ENCODE peak calls at places on chromosomes 3 and 15, in ten cellular contexts. One of them, this sample, is unnamed.

GRCh38 chr3:50473768-50474167 is 29.7 kb downstream of the CACNA2D2 start:
- DNase-seq in IMR-90: no peak
- DNase-seq in breast epithelium: peak; percentile 56
- DNase-seq in lower leg skin: no peak
- DNase-seq in stomach: no peak
- DNase-seq in prostate gland: no peak
- DNase-seq in gastrocnemius medialis: peak; percentile 22
- DNase-seq in spleen: no peak
- DNase-seq in body of pancreas: peak; percentile 13
- DNase-seq in GM12878: no peak
- DNase-seq in this sample: no peak

GRCh38 chr15:74185949-74186348 is 12.4 kb downstream of the ISLR start:
- DNase-seq in IMR-90: no peak
- DNase-seq in breast epithelium: no peak
- DNase-seq in lower leg skin: no peak
- DNase-seq in stomach: no peak
- DNase-seq in prostate gland: no peak
- DNase-seq in gastrocnemius medialis: no peak
- DNase-seq in spleen: no peak
- DNase-seq in body of pancreas: no peak
- DNase-seq in GM12878: no peak
- DNase-seq in this sample: no peak

GRCh38 chr3:58560771-58561311 is 16.4 kb downstream of the FAM107A start:
- DNase-seq in IMR-90: peak; percentile 98
- DNase-seq in breast epithelium: no peak
- DNase-seq in lower leg skin: no peak
- DNase-seq in stomach: no peak
- DNase-seq in prostate gland: no peak
- DNase-seq in gastrocnemius medialis: no peak
- DNase-seq in spleen: no peak
- DNase-seq in body of pancreas: no peak
- DNase-seq in GM12878: no peak
- DNase-seq in this sample: no peak

GRCh38 chr15:75835990-75836952 is 7.0 kb upstream of the UBE2Q2 start:
- DNase-seq in IMR-90: no peak
- DNase-seq in breast epithelium: no peak
- DNase-seq in lower leg skin: no peak
- DNase-seq in stomach: no peak
- DNase-seq in prostate gland: no peak
- DNase-seq in gastrocnemius medialis: no peak
- DNase-seq in spleen: no peak
- DNase-seq in body of pancreas: no peak
- DNase-seq in GM12878: no peak
- DNase-seq in this sample: no peak

GRCh38 chr15:61205427-61205826 is 23.7 kb downstream of the RORA start:
- DNase-seq in IMR-90: no peak
- DNase-seq in breast epithelium: no peak
- DNase-seq in lower leg skin: no peak
- DNase-seq in stomach: no peak
- DNase-seq in prostate gland: no peak
- DNase-seq in gastrocnemius medialis: peak; percentile 25
- DNase-seq in spleen: no peak
- DNase-seq in body of pancreas: no peak
- DNase-seq in GM12878: no peak
- DNase-seq in this sample: no peak

GRCh38 chr3:52848617-52849016 is 13.8 kb upstream of the MUSTN1 start:
- DNase-seq in IMR-90: peak; percentile 91
- DNase-seq in breast epithelium: no peak
- DNase-seq in lower leg skin: peak; percentile 48
- DNase-seq in stomach: no peak
- DNase-seq in prostate gland: no peak
- DNase-seq in gastrocnemius medialis: peak; percentile 90
- DNase-seq in spleen: peak; percentile 38
- DNase-seq in body of pancreas: no peak
- DNase-seq in GM12878: no peak
- DNase-seq in this sample: no peak

GRCh38 chr15:89802231-89802928 is 12.3 kb downstream of the ANPEP start:
- DNase-seq in IMR-90: no peak
- DNase-seq in breast epithelium: no peak
- DNase-seq in lower leg skin: no peak
- DNase-seq in stomach: no peak
- DNase-seq in prostate gland: no peak
- DNase-seq in gastrocnemius medialis: no peak
- DNase-seq in spleen: peak; percentile 54
- DNase-seq in body of pancreas: no peak
- DNase-seq in GM12878: no peak
- DNase-seq in this sample: no peak

GRCh38 chr15:95286316-95286880 is 1044.1 kb upstream of the NR2F2 start:
- DNase-seq in IMR-90: no peak
- DNase-seq in breast epithelium: no peak
- DNase-seq in lower leg skin: no peak
- DNase-seq in stomach: no peak
- DNase-seq in prostate gland: no peak
- DNase-seq in gastrocnemius medialis: no peak
- DNase-seq in spleen: no peak
- DNase-seq in body of pancreas: no peak
- DNase-seq in GM12878: no peak
- DNase-seq in this sample: peak; percentile 68

GRCh38 chr15:64151727-64152506 is at the start of gene SNX22:
- DNase-seq in IMR-90: no peak
- DNase-seq in breast epithelium: no peak
- DNase-seq in lower leg skin: no peak
- DNase-seq in stomach: peak; percentile 46
- DNase-seq in prostate gland: no peak
- DNase-seq in gastrocnemius medialis: no peak
- DNase-seq in spleen: peak; percentile 86
- DNase-seq in body of pancreas: peak; percentile 70
- DNase-seq in GM12878: no peak
- DNase-seq in this sample: no peak

GRCh38 chr3:111326144-111326995 is 215.6 kb upstream of the CD96 start:
- DNase-seq in IMR-90: peak; percentile 61
- DNase-seq in breast epithelium: no peak
- DNase-seq in lower leg skin: no peak
- DNase-seq in stomach: no peak
- DNase-seq in prostate gland: no peak
- DNase-seq in gastrocnemius medialis: no peak
- DNase-seq in spleen: no peak
- DNase-seq in body of pancreas: no peak
- DNase-seq in GM12878: no peak
- DNase-seq in this sample: no peak

DNA sequence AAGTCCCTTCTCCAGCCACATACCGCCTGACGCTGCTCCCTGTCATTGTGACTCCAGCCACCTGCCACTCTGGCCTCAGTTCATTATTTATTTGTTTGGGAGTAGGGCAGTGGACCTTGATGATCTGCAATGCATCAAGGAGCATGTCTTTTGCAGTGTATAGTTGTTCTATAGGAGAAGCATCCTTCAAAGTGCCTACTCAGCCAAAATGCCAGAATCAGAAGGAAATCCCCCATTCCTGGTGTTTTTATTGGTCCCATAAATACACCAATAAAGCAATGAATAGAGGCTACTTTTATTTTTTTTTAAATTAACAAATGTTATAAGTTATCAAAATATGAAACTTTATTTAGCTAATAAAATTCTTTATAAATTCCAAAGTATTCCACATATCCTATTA is 123.8 kb upstream of the NSMCE3 start:
- DNase-seq in IMR-90: no peak
- DNase-seq in breast epithelium: no peak
- DNase-seq in lower leg skin: no peak
- DNase-seq in stomach: no peak
- DNase-seq in prostate gland: no peak
- DNase-seq in gastrocnemius medialis: no peak
- DNase-seq in spleen: no peak
- DNase-seq in body of pancreas: no peak
- DNase-seq in GM12878: no peak
- DNase-seq in this sample: no peak
- TF ChIP-seq POLR2A in IMR-90: no peak
- TF ChIP-seq POLR2A in breast epithelium: no peak
- TF ChIP-seq POLR2A in lower leg skin: no peak
- TF ChIP-seq POLR2A in stomach: no peak
- TF ChIP-seq POLR2A in prostate gland: no peak
- TF ChIP-seq POLR2A in gastrocnemius medialis: no peak
- TF ChIP-seq POLR2A in spleen: no peak
- TF ChIP-seq POLR2A in body of pancreas: no peak
- TF ChIP-seq POLR2A in GM12878: no peak
- TF ChIP-seq POLR2A in this sample: no peak

DNA sequence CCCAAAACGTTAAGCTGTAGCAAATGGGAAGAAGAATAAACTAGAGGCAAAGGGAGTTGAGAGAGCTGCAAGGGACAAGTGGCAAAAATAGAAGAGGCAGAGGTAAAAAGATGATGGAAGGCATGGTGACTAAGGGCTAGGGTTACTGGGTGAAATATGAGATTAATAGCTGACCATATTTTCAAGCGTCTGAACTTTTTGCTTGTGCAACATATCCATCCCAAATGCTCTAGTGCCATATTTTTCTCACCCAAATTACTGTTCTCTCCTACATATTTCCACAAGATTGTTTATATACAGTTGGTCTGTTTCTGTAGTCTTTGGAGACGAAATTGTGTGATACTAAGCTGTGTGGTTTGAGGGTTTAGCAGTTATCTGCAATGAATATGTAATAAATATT is 145.5 kb downstream of the GMNC start:
- DNase-seq in IMR-90: no peak
- DNase-seq in breast epithelium: no peak
- DNase-seq in lower leg skin: no peak
- DNase-seq in stomach: no peak
- DNase-seq in prostate gland: no peak
- DNase-seq in gastrocnemius medialis: no peak
- DNase-seq in spleen: no peak
- DNase-seq in body of pancreas: no peak
- DNase-seq in GM12878: no peak
- DNase-seq in this sample: no peak
- TF ChIP-seq POLR2A in IMR-90: no peak
- TF ChIP-seq POLR2A in breast epithelium: no peak
- TF ChIP-seq POLR2A in lower leg skin: no peak
- TF ChIP-seq POLR2A in stomach: no peak
- TF ChIP-seq POLR2A in prostate gland: no peak
- TF ChIP-seq POLR2A in gastrocnemius medialis: no peak
- TF ChIP-seq POLR2A in spleen: no peak
- TF ChIP-seq POLR2A in body of pancreas: no peak
- TF ChIP-seq POLR2A in GM12878: no peak
- TF ChIP-seq POLR2A in this sample: no peak

GRCh38 chr15:92810418-92811138 is 89.5 kb upstream of the CHD2 start:
- DNase-seq in IMR-90: peak; percentile 78
- DNase-seq in breast epithelium: no peak
- DNase-seq in lower leg skin: peak; percentile 82
- DNase-seq in stomach: no peak
- DNase-seq in prostate gland: peak; percentile 79
- DNase-seq in gastrocnemius medialis: peak; percentile 74
- DNase-seq in spleen: peak; percentile 83
- DNase-seq in body of pancreas: peak; percentile 84
- DNase-seq in GM12878: no peak
- DNase-seq in this sample: peak; percentile 75
- TF ChIP-seq POLR2A in IMR-90: peak; percentile 59
- TF ChIP-seq POLR2A in breast epithelium: peak; percentile 18
- TF ChIP-seq POLR2A in lower leg skin: no peak
- TF ChIP-seq POLR2A in stomach: no peak
- TF ChIP-seq POLR2A in prostate gland: peak; percentile 70
- TF ChIP-seq POLR2A in gastrocnemius medialis: peak; percentile 35
- TF ChIP-seq POLR2A in spleen: no peak
- TF ChIP-seq POLR2A in body of pancreas: peak; percentile 40
- TF ChIP-seq POLR2A in GM12878: no peak
- TF ChIP-seq POLR2A in this sample: no peak

DNA sequence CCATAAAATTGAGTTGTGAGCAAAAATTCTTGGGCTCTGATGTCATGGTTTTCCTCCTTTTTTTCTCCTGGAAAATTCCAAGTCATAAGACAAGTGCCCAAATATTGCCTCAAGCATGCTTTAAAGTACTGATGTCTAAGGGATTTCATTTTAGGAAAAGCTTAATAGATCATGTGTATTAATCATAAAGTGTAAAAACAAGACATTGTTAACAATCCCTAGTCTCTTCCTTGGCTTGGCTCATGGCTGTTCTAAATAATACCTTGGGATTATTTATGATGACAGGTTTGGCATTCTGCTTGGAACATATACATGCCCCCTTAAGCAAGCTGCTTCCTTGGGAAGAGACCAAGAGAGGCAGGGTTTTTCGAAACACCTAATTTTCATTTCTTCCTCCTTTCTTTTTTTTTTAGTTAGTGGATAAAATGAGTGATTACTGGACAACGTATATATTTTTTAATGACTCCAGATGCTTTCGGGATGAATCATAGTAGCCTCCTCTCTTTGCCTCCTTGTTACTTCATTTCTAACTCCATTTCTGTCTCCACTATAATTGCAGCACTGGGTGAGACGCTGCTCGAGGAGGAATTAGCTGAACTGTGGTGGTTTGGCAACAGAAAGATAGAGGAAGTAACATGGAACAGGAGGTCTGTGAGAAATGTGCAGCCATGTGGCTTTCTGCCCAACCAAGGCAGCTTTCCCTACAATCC is 104.9 kb downstream of the TPRG1 start:
- DNase-seq in IMR-90: peak; percentile 28
- DNase-seq in breast epithelium: no peak
- DNase-seq in lower leg skin: no peak
- DNase-seq in stomach: no peak
- DNase-seq in prostate gland: peak; percentile 15
- DNase-seq in gastrocnemius medialis: no peak
- DNase-seq in spleen: no peak
- DNase-seq in body of pancreas: no peak
- DNase-seq in GM12878: no peak
- DNase-seq in this sample: no peak
- TF ChIP-seq POLR2A in IMR-90: no peak
- TF ChIP-seq POLR2A in breast epithelium: no peak
- TF ChIP-seq POLR2A in lower leg skin: no peak
- TF ChIP-seq POLR2A in stomach: no peak
- TF ChIP-seq POLR2A in prostate gland: no peak
- TF ChIP-seq POLR2A in gastrocnemius medialis: no peak
- TF ChIP-seq POLR2A in spleen: no peak
- TF ChIP-seq POLR2A in body of pancreas: no peak
- TF ChIP-seq POLR2A in GM12878: no peak
- TF ChIP-seq POLR2A in this sample: no peak

GRCh38 chr3:185558395-185558794 is 6.0 kb upstream of the LIPH start:
- DNase-seq in IMR-90: no peak
- DNase-seq in breast epithelium: peak; percentile 58
- DNase-seq in lower leg skin: peak; percentile 67
- DNase-seq in stomach: peak; percentile 87
- DNase-seq in prostate gland: peak; percentile 88
- DNase-seq in gastrocnemius medialis: no peak
- DNase-seq in spleen: peak; percentile 14
- DNase-seq in body of pancreas: peak; percentile 80
- DNase-seq in GM12878: no peak
- DNase-seq in this sample: no peak
- TF ChIP-seq POLR2A in IMR-90: no peak
- TF ChIP-seq POLR2A in breast epithelium: no peak
- TF ChIP-seq POLR2A in lower leg skin: no peak
- TF ChIP-seq POLR2A in stomach: no peak
- TF ChIP-seq POLR2A in prostate gland: no peak
- TF ChIP-seq POLR2A in gastrocnemius medialis: no peak
- TF ChIP-seq POLR2A in spleen: no peak
- TF ChIP-seq POLR2A in body of pancreas: no peak
- TF ChIP-seq POLR2A in GM12878: no peak
- TF ChIP-seq POLR2A in this sample: no peak